ENCODE peak calls at places on chromosomes 16 and 17, in nine cellular contexts. D, B, P, W, J, M, A, X and L are unnamed samples.

GRCh38 chr17:45848868-45849535 is 4.3 kb downstream of the SPPL2C start:
- DNase-seq in D (no peak), B (no peak), P (peak; percentile 79), W (no peak), J (no peak), M (no peak), A (no peak), X (no peak), L (peak; percentile 57)

GRCh38 chr16:88914750-88915368 is 48.4 kb upstream of the PABPN1L start:
- DNase-seq in D (no peak), B (no peak), P (no peak), W (no peak), J (no peak), M (no peak), A (no peak), X (no peak), L (peak; percentile 78)

GRCh38 chr16:5706206-5706605 is 608.6 kb upstream of the EEF2KMT start:
- DNase-seq in D (no peak), B (no peak), P (no peak), W (no peak), J (no peak), M (no peak), A (no peak), X (no peak), L (no peak)

GRCh38 chr17:68182940-68183551 is 64.8 kb upstream of the AMZ2 start:
- DNase-seq in D (peak; percentile 75), B (no peak), P (no peak), W (no peak), J (no peak), M (no peak), A (no peak), X (no peak), L (peak; percentile 69)

GRCh38 chr17:19753661-19754463 is 5.8 kb upstream of the ALDH3A1 start:
- DNase-seq in D (no peak), B (no peak), P (no peak), W (no peak), J (no peak), M (peak; percentile 65), A (peak; percentile 26), X (peak; percentile 61), L (peak; percentile 71)

GRCh38 chr16:50286681-50287080 is 20.3 kb downstream of the ADCY7 start:
- DNase-seq in D (no peak), B (no peak), P (no peak), W (no peak), J (no peak), M (no peak), A (no peak), X (no peak), L (no peak)

GRCh38 chr17:42608692-42609181 is 437 bp downstream of the RETREG3 start:
- DNase-seq in D (no peak), B (no peak), P (no peak), W (no peak), J (peak; percentile 64), M (peak; percentile 55), A (peak; percentile 29), X (no peak), L (no peak)

GRCh38 chr16:67948015-67948414 is 4.1 kb upstream of the LCAT start:
- DNase-seq in D (no peak), B (no peak), P (no peak), W (no peak), J (no peak), M (no peak), A (no peak), X (no peak), L (no peak)

GRCh38 chr16:65415460-65415859 is 293.6 kb upstream of the CDH11 start:
- DNase-seq in D (no peak), B (no peak), P (no peak), W (no peak), J (no peak), M (no peak), A (no peak), X (no peak), L (no peak)

DNA sequence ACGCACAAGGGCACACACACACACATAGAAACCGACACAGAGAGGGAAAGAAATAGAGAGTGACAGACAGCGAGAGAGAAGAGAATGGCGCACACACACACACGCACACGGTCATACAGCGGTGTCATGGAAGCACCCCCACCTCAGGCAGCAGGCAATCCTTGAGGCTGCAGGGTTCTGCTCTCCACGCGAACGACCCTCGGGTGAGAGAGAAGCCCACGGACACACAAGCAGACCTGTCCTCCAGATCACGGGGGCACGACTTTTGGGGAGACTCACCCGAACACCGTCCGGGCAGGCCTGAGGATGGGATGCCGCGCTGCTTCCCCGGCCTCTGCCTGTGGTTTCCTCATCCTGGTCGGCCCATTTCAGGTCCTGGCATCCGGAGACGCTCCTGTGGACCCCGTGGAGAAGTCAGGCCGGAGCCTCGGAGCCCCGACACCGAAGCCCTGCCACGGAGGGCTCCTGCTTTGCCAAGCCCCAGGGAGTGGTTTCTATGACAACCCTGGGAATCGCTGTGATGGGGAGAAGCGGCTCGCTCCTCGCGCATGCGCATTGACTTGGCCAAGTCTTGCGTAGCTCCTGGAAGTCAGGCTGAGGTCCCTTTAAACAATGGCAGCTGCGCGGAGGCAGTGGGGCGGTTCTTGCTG is 118.2 kb upstream of the KCNJ18 start:
- DNase-seq in D (peak; percentile 7), B (peak; percentile 29), P (no peak), W (peak; percentile 32), J (no peak), M (peak; percentile 66), A (no peak), X (peak; percentile 85), L (no peak)
- H3K4me3 ChIP-seq in D (peak overlapping the region; percentile 25), B (peak overlapping the region; percentile 20), P (no peak overlapping the region), W (peak overlapping the region; percentile 47), J (peak overlapping the region; percentile 16), M (peak overlapping the region; percentile 48), A (no peak overlapping the region), X (peak overlapping the region; percentile 40), L (no peak overlapping the region)

GRCh38 chr17:7327501-7327900 is 1.6 kb downstream of the NEURL4 start:
- DNase-seq in D (no peak), B (no peak), P (no peak), W (no peak), J (no peak), M (no peak), A (no peak), X (no peak), L (no peak)
- H3K4me3 ChIP-seq in D (no peak overlapping the region), B (no peak overlapping the region), P (no peak overlapping the region), W (no peak overlapping the region), J (no peak overlapping the region), M (no peak overlapping the region), A (no peak overlapping the region), X (no peak overlapping the region), L (no peak overlapping the region)

DNA sequence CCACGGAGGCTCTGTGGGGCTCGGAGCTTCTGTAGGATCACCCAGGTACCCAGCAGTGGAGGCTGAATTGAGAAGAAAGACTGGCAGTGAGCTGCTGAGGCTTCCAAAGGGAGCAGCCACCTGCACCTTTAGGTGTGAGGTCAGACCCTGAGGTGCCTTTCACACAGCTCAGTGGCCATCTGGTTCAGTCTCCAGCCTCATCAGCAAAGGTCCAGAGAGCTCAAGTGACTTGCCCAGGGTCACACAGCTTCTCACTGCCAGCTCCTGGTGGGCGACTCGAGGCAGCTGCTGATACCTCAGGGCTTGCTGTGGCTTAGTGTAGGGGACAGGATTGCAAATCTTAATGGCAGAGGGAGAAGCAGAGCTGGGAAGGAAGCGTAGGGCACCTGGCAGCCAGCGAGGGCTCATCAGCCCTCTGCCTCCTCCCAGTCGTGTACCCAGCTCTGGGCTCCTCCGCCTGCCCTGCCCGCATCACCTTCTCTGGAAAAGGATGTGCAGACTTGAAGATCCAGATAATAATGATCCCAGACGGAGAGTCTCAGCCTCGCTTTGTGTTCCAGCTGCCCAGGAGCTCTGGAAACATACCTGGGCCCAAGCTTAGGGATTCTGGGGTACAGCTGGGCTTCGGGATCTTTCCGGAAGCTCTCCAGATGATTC is 165.3 kb upstream of the GSE1 start:
- DNase-seq in D (no peak), B (no peak), P (no peak), W (no peak), J (no peak), M (no peak), A (no peak), X (no peak), L (no peak)
- H3K4me3 ChIP-seq in D (no peak overlapping the region), B (no peak overlapping the region), P (no peak overlapping the region), W (no peak overlapping the region), J (no peak overlapping the region), M (no peak overlapping the region), A (no peak overlapping the region), X (no peak overlapping the region), L (no peak overlapping the region)

GRCh38 chr17:48571826-48572417 is 6.2 kb downstream of the HOXB4 start:
- DNase-seq in D (no peak), B (no peak), P (no peak), W (no peak), J (no peak), M (no peak), A (no peak), X (no peak), L (no peak)

GRCh38 chr17:48569676-48570324 is 8.3 kb downstream of the HOXB4 start:
- DNase-seq in D (no peak), B (no peak), P (no peak), W (no peak), J (no peak), M (no peak), A (no peak), X (no peak), L (no peak)

GRCh38 chr17:48571024-48571818 is 6.9 kb downstream of the HOXB4 start:
- DNase-seq in D (no peak), B (no peak), P (no peak), W (no peak), J (no peak), M (no peak), A (no peak), X (no peak), L (peak; percentile 73)

GRCh38 chr17:48568499-48569259 is 9.5 kb downstream of the HOXB4 start:
- DNase-seq in D (no peak), B (no peak), P (no peak), W (no peak), J (no peak), M (no peak), A (no peak), X (no peak), L (no peak)

DNA sequence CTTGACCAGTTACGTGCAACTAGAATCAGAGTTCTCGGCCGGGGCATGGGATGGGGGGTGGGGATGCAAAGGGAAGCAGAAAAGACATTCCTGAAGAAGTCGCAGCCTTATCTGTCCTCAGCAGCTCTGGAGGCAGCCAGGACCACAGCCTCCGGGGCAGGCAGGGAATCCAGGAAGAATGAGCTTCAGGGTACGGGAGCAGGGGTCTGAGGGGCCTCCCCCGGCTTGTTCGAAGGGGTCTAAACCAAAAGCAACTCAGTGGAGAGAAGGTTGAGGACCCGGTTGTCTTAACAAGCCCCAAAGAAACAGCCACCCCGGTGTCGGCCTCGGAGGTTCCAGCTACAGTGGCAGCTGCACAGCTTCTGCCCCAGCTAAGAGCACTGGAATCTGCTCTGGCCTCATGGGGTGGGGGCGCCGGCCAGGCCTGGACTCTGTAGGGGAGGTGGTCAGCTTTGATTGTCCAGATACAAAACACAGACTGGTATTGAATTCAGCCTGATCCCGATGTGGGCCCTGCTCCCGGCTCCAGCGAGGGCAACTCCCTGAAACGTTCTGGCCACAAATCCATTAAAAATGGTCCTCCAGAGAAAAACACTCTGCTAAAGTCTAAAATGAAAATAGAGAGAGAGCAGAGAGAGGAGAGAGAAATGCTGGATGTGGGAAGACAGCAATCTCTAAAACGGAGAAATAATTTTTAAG is 7.7 kb downstream of the HOXB4 start:
- DNase-seq in D (no peak), B (no peak), P (no peak), W (no peak), J (no peak), M (no peak), A (no peak), X (no peak), L (peak; percentile 69)
- H3K4me3 ChIP-seq in D (no peak overlapping the region), B (no peak overlapping the region), P (no peak overlapping the region), W (no peak overlapping the region), J (peak overlapping the region; percentile 4), M (peak overlapping the region; percentile 34), A (no peak overlapping the region), X (peak overlapping the region; percentile 18), L (no peak overlapping the region)